ENCODE peak calls at places on chromosomes 5 and 9, in five cellular contexts. One of them, this sample, is unnamed.

GRCh38 chr5:88715503-88715902 is 167.5 kb downstream of the MEF2C start:
- ATAC-seq in body of pancreas: no peak
- ATAC-seq in T-cell: no peak
- ATAC-seq in right cardiac atrium: no peak
- ATAC-seq in A549: no peak
- ATAC-seq in this sample: no peak

GRCh38 chr9:136329636-136330405 is 2.5 kb downstream of the GPSM1 start:
- ATAC-seq in body of pancreas: no peak
- ATAC-seq in right cardiac atrium: no peak
- ATAC-seq in A549: no peak
- ATAC-seq in T-cell: no peak
- ATAC-seq in this sample: no peak

GRCh38 chr5:180047667-180048066 is 23.9 kb downstream of the RNF130 start:
- ATAC-seq in right cardiac atrium: peak
- ATAC-seq in T-cell: no peak
- ATAC-seq in A549: no peak
- ATAC-seq in body of pancreas: peak
- ATAC-seq in this sample: no peak

GRCh38 chr5:111364992-111365391 is 140.8 kb downstream of the CAMK4 start:
- ATAC-seq in A549: no peak
- ATAC-seq in right cardiac atrium: no peak
- ATAC-seq in T-cell: no peak
- ATAC-seq in body of pancreas: no peak
- ATAC-seq in this sample: no peak

GRCh38 chr5:117809251-117809650 is 1179.1 kb downstream of the DTWD2 start:
- ATAC-seq in A549: no peak
- ATAC-seq in right cardiac atrium: no peak
- ATAC-seq in T-cell: no peak
- ATAC-seq in body of pancreas: no peak
- ATAC-seq in this sample: no peak

GRCh38 chr5:90134892-90135291 is 274.7 kb downstream of the CETN3 start:
- ATAC-seq in A549: no peak
- ATAC-seq in T-cell: no peak
- ATAC-seq in body of pancreas: no peak
- ATAC-seq in right cardiac atrium: peak
- ATAC-seq in this sample: no peak

GRCh38 chr5:181173420-181174342 is 26.3 kb downstream of the OR2V2 start:
- ATAC-seq in T-cell: peak
- ATAC-seq in A549: peak
- ATAC-seq in body of pancreas: peak
- ATAC-seq in right cardiac atrium: no peak
- ATAC-seq in this sample: peak

GRCh38 chr9:16642421-16643109 is 227.9 kb downstream of the BNC2 start:
- ATAC-seq in right cardiac atrium: no peak
- ATAC-seq in body of pancreas: no peak
- ATAC-seq in T-cell: no peak
- ATAC-seq in A549: no peak
- ATAC-seq in this sample: no peak

GRCh38 chr9:108865037-108865436 is 3.0 kb downstream of the ACTL7A start:
- ATAC-seq in right cardiac atrium: no peak
- ATAC-seq in body of pancreas: no peak
- ATAC-seq in A549: no peak
- ATAC-seq in T-cell: no peak
- ATAC-seq in this sample: no peak

GRCh38 chr9:95515272-95516113 is 1.3 kb downstream of the PTCH1 start:
- ATAC-seq in T-cell: peak
- ATAC-seq in right cardiac atrium: no peak
- ATAC-seq in A549: no peak
- ATAC-seq in body of pancreas: peak
- ATAC-seq in this sample: peak

GRCh38 chr5:126015244-126016054 is 407.8 kb upstream of the GRAMD2B start:
- ATAC-seq in right cardiac atrium: peak
- ATAC-seq in body of pancreas: no peak
- ATAC-seq in T-cell: no peak
- ATAC-seq in A549: no peak
- ATAC-seq in this sample: no peak

GRCh38 chr9:87701931-87702421 is 23.9 kb upstream of the CTSL start:
- ATAC-seq in T-cell: no peak
- ATAC-seq in body of pancreas: no peak
- ATAC-seq in A549: no peak
- ATAC-seq in right cardiac atrium: no peak
- ATAC-seq in this sample: no peak

GRCh38 chr9:92807757-92808725 is 43.4 kb upstream of the BICD2 start:
- ATAC-seq in T-cell: peak
- ATAC-seq in right cardiac atrium: peak
- ATAC-seq in A549: peak
- ATAC-seq in body of pancreas: peak
- ATAC-seq in this sample: peak

GRCh38 chr9:123954921-123955320 is 25.0 kb upstream of the DENND1A start:
- ATAC-seq in A549: no peak
- ATAC-seq in T-cell: no peak
- ATAC-seq in body of pancreas: no peak
- ATAC-seq in right cardiac atrium: no peak
- ATAC-seq in this sample: no peak

GRCh38 chr9:120885968-120886367 is 9.0 kb upstream of the PHF19 start:
- ATAC-seq in A549: peak
- ATAC-seq in T-cell: no peak
- ATAC-seq in body of pancreas: no peak
- ATAC-seq in right cardiac atrium: peak
- ATAC-seq in this sample: no peak

GRCh38 chr9:14993061-14993800 is 83.0 kb upstream of the FREM1 start:
- ATAC-seq in body of pancreas: peak
- ATAC-seq in A549: peak
- ATAC-seq in T-cell: peak
- ATAC-seq in right cardiac atrium: peak
- ATAC-seq in this sample: peak

GRCh38 chr5:31587546-31587945 is 51.4 kb upstream of the PDZD2 start:
- ATAC-seq in A549: no peak
- ATAC-seq in T-cell: no peak
- ATAC-seq in body of pancreas: no peak
- ATAC-seq in right cardiac atrium: no peak
- ATAC-seq in this sample: no peak

GRCh38 chr9:7439355-7439978 is 360.1 kb downstream of the DMAC1 start:
- ATAC-seq in T-cell: no peak
- ATAC-seq in right cardiac atrium: no peak
- ATAC-seq in A549: no peak
- ATAC-seq in body of pancreas: no peak
- ATAC-seq in this sample: no peak

GRCh38 chr5:64854855-64855254 is 86.1 kb downstream of the CWC27 start:
- ATAC-seq in body of pancreas: no peak
- ATAC-seq in right cardiac atrium: no peak
- ATAC-seq in A549: no peak
- ATAC-seq in T-cell: no peak
- ATAC-seq in this sample: no peak

GRCh38 chr5:39580702-39581498 is 156.1 kb upstream of the DAB2 start:
- ATAC-seq in right cardiac atrium: no peak
- ATAC-seq in body of pancreas: no peak
- ATAC-seq in T-cell: no peak
- ATAC-seq in A549: no peak
- ATAC-seq in this sample: no peak

GRCh38 chr5:54091416-54092130 is 218.8 kb downstream of the ARL15 start:
- ATAC-seq in T-cell: no peak
- ATAC-seq in right cardiac atrium: peak
- ATAC-seq in body of pancreas: no peak
- ATAC-seq in A549: peak
- ATAC-seq in this sample: no peak

GRCh38 chr5:87524217-87524616 is 111.5 kb upstream of the CCNH start:
- ATAC-seq in A549: no peak
- ATAC-seq in right cardiac atrium: no peak
- ATAC-seq in body of pancreas: no peak
- ATAC-seq in T-cell: no peak
- ATAC-seq in this sample: no peak

GRCh38 chr5:6595405-6595804 is 37.4 kb downstream of the NSUN2 start:
- ATAC-seq in body of pancreas: no peak
- ATAC-seq in A549: no peak
- ATAC-seq in T-cell: no peak
- ATAC-seq in right cardiac atrium: no peak
- ATAC-seq in this sample: no peak

GRCh38 chr5:62568800-62569432 is 9.7 kb upstream of the LRRC70 start:
- ATAC-seq in body of pancreas: no peak
- ATAC-seq in A549: no peak
- ATAC-seq in T-cell: no peak
- ATAC-seq in right cardiac atrium: no peak
- ATAC-seq in this sample: no peak

GRCh38 chr9:79581388-79581787 is 9.6 kb downstream of the TLE4 start:
- ATAC-seq in body of pancreas: peak
- ATAC-seq in T-cell: no peak
- ATAC-seq in right cardiac atrium: peak
- ATAC-seq in A549: no peak
- ATAC-seq in this sample: no peak

GRCh38 chr9:120755827-120756434 is 37.3 kb downstream of the FBXW2 start:
- ATAC-seq in right cardiac atrium: peak
- ATAC-seq in body of pancreas: peak
- ATAC-seq in T-cell: peak
- ATAC-seq in A549: peak
- ATAC-seq in this sample: peak

GRCh38 chr9:107626118-107626517 is 136.5 kb upstream of the KLF4 start:
- ATAC-seq in T-cell: no peak
- ATAC-seq in right cardiac atrium: no peak
- ATAC-seq in body of pancreas: no peak
- ATAC-seq in A549: no peak
- ATAC-seq in this sample: no peak

GRCh38 chr5:125834438-125835147 is 588.6 kb upstream of the GRAMD2B start:
- ATAC-seq in A549: no peak
- ATAC-seq in body of pancreas: no peak
- ATAC-seq in right cardiac atrium: no peak
- ATAC-seq in T-cell: no peak
- ATAC-seq in this sample: no peak

GRCh38 chr9:98593354-98594253 is 115.1 kb downstream of the GABBR2 start:
- ATAC-seq in body of pancreas: no peak
- ATAC-seq in right cardiac atrium: no peak
- ATAC-seq in A549: no peak
- ATAC-seq in T-cell: no peak
- ATAC-seq in this sample: no peak

GRCh38 chr5:101364469-101364868 is 461.4 kb upstream of the ST8SIA4 start:
- ATAC-seq in A549: no peak
- ATAC-seq in T-cell: no peak
- ATAC-seq in body of pancreas: no peak
- ATAC-seq in right cardiac atrium: no peak
- ATAC-seq in this sample: no peak

GRCh38 chr5:158976035-158976434 is 123.7 kb downstream of the EBF1 start:
- ATAC-seq in A549: peak
- ATAC-seq in T-cell: no peak
- ATAC-seq in right cardiac atrium: no peak
- ATAC-seq in body of pancreas: peak
- ATAC-seq in this sample: no peak

GRCh38 chr9:21852751-21853150 is 50.3 kb downstream of the MTAP start:
- ATAC-seq in right cardiac atrium: no peak
- ATAC-seq in T-cell: no peak
- ATAC-seq in A549: no peak
- ATAC-seq in body of pancreas: peak
- ATAC-seq in this sample: peak

GRCh38 chr9:83981126-83981871 is 694 bp downstream of the RMI1 start:
- ATAC-seq in right cardiac atrium: no peak
- ATAC-seq in A549: peak
- ATAC-seq in T-cell: no peak
- ATAC-seq in body of pancreas: peak
- ATAC-seq in this sample: no peak

GRCh38 chr5:60503771-60504170 is 196.2 kb downstream of the DEPDC1B start:
- ATAC-seq in T-cell: no peak
- ATAC-seq in A549: no peak
- ATAC-seq in right cardiac atrium: no peak
- ATAC-seq in body of pancreas: no peak
- ATAC-seq in this sample: no peak

GRCh38 chr5:34501033-34501432 is 155.1 kb upstream of the RAI14 start:
- ATAC-seq in T-cell: no peak
- ATAC-seq in body of pancreas: no peak
- ATAC-seq in A549: no peak
- ATAC-seq in right cardiac atrium: no peak
- ATAC-seq in this sample: no peak

GRCh38 chr9:119050281-119050680 is 319.0 kb downstream of the BRINP1 start:
- ATAC-seq in right cardiac atrium: no peak
- ATAC-seq in A549: no peak
- ATAC-seq in T-cell: no peak
- ATAC-seq in body of pancreas: no peak
- ATAC-seq in this sample: no peak

GRCh38 chr9:37238122-37238521 is 117.7 kb downstream of the ZCCHC7 start:
- ATAC-seq in T-cell: no peak
- ATAC-seq in right cardiac atrium: no peak
- ATAC-seq in A549: no peak
- ATAC-seq in body of pancreas: no peak
- ATAC-seq in this sample: no peak

GRCh38 chr5:148436029-148436428 is 52.3 kb downstream of the FBXO38 start:
- ATAC-seq in A549: no peak
- ATAC-seq in T-cell: no peak
- ATAC-seq in body of pancreas: no peak
- ATAC-seq in right cardiac atrium: no peak
- ATAC-seq in this sample: no peak

GRCh38 chr5:81194633-81195333 is 38.3 kb upstream of the CKMT2 start:
- ATAC-seq in T-cell: peak
- ATAC-seq in A549: peak
- ATAC-seq in body of pancreas: peak
- ATAC-seq in right cardiac atrium: peak
- ATAC-seq in this sample: peak

This sample was measured in activated CD4-positive, CD25-positive, alpha-beta regulatory T cell treated with anti-CD3 and anti-CD28 coated beads, Interleukin-2, amount 50 U/mL, for 24 hours.